ENCODE peak calls at places on chromosomes 6 and 20, in nine cellular contexts. B is fibroblast of mammary gland; E is hippocampal formation; X is activated T-cell treated with anti-CD3 and anti-CD28 coated beads, Interleukin-2, amount 50 U/mL, for 72 hours; H is iPS DF 6.9; V is activated B cell treated with CpG ODN at 0.5 μM for 24 hours; K is effector memory CD8-positive, alpha-beta T cell; W is MM.1S; N is NCI-H774. S is an unnamed sample.

GRCh38 chr20:61896058-61896961 is 169.4 kb downstream of the TAF4 start:
- DNase-seq in B (peak), E (peak), X (peak), H (no peak), V (no peak), K (peak), W (peak), N (peak), S (peak)

GRCh38 chr6:170205126-170205525 is 85.8 kb downstream of the DLL1 start:
- DNase-seq in B (no peak), E (no peak), X (no peak), H (no peak), V (no peak), K (no peak), W (no peak), N (no peak), S (no peak)

GRCh38 chr6:75893058-75893775 is 144.2 kb downstream of the MYO6 start:
- DNase-seq in B (peak), E (no peak), X (no peak), H (peak), V (no peak), K (no peak), W (peak), N (peak), S (peak)

GRCh38 chr6:14165091-14165490 is 47.5 kb downstream of the CD83 start:
- DNase-seq in B (peak), E (no peak), X (no peak), H (no peak), V (no peak), K (no peak), W (no peak), N (no peak), S (no peak)

GRCh38 chr6:11938285-11938890 is 73.7 kb upstream of the HIVEP1 start:
- DNase-seq in B (no peak), E (no peak), X (no peak), H (peak), V (no peak), K (no peak), W (no peak), N (no peak), S (no peak)

GRCh38 chr20:9689041-9689440 is 149.8 kb downstream of the PAK5 start:
- DNase-seq in B (no peak), E (no peak), X (no peak), H (no peak), V (no peak), K (no peak), W (no peak), N (no peak), S (no peak)

GRCh38 chr20:12113468-12114371 is 196.0 kb downstream of the BTBD3 start:
- DNase-seq in B (peak), E (peak), X (no peak), H (no peak), V (no peak), K (no peak), W (peak), N (no peak), S (peak)

GRCh38 chr6:164151161-164151728 is 736.7 kb downstream of the QKI start:
- DNase-seq in B (no peak), E (peak), X (no peak), H (no peak), V (no peak), K (no peak), W (no peak), N (peak), S (peak)

GRCh38 chr20:41046716-41047115 is 18.1 kb downstream of the TOP1 start:
- DNase-seq in B (peak), E (no peak), X (peak), H (no peak), V (no peak), K (no peak), W (no peak), N (no peak), S (peak)

GRCh38 chr6:4180653-4181255 is 45.4 kb upstream of the ECI2 start:
- DNase-seq in B (peak), E (no peak), X (no peak), H (no peak), V (no peak), K (no peak), W (no peak), N (no peak), S (no peak)

GRCh38 chr20:56166781-56167465 is 81.6 kb upstream of the MC3R start:
- DNase-seq in B (no peak), E (no peak), X (no peak), H (no peak), V (no peak), K (no peak), W (no peak), N (peak), S (no peak)

GRCh38 chr20:52972190-52972937 is at the start of gene TSHZ2:
- DNase-seq in B (peak), E (no peak), X (peak), H (no peak), V (no peak), K (no peak), W (peak), N (peak), S (no peak)

GRCh38 chr20:2663364-2663886 is 591 bp downstream of the IDH3B start:
- DNase-seq in B (no peak), E (no peak), X (no peak), H (no peak), V (no peak), K (no peak), W (no peak), N (no peak), S (no peak)

GRCh38 chr6:170035896-170036295 is 255.0 kb downstream of the DLL1 start:
- DNase-seq in B (no peak), E (no peak), X (no peak), H (no peak), V (no peak), K (no peak), W (no peak), N (no peak), S (no peak)

GRCh38 chr6:157198425-157199279 is 124.7 kb downstream of the TMEM242 start:
- DNase-seq in B (no peak), E (no peak), X (no peak), H (no peak), V (no peak), K (no peak), W (no peak), N (peak), S (no peak)

GRCh38 chr6:139250296-139251274 is 41.2 kb downstream of the TXLNB start:
- DNase-seq in B (peak), E (no peak), X (peak), H (peak), V (peak), K (peak), W (peak), N (peak), S (peak)

GRCh38 chr6:79813854-79814477 is 133.4 kb downstream of the ELOVL4 start:
- DNase-seq in B (peak), E (peak), X (peak), H (peak), V (peak), K (peak), W (peak), N (peak), S (peak)

GRCh38 chr6:53282741-53283140 is 66.0 kb downstream of the ELOVL5 start:
- DNase-seq in B (no peak), E (no peak), X (no peak), H (no peak), V (no peak), K (no peak), W (no peak), N (no peak), S (no peak)

GRCh38 chr20:57621426-57622200 is 1.4 kb upstream of the ZBP1 start:
- DNase-seq in B (no peak), E (no peak), X (no peak), H (no peak), V (no peak), K (no peak), W (no peak), N (no peak), S (no peak)

GRCh38 chr6:87214831-87215230 is 59.5 kb downstream of the ZNF292 start:
- DNase-seq in B (no peak), E (no peak), X (no peak), H (no peak), V (no peak), K (no peak), W (no peak), N (no peak), S (no peak)

GRCh38 chr6:103534107-103534506 is 1325.6 kb downstream of the HACE1 start:
- DNase-seq in B (no peak), E (no peak), X (no peak), H (no peak), V (no peak), K (no peak), W (no peak), N (no peak), S (no peak)

GRCh38 chr20:9928955-9929354 is 90.1 kb upstream of the PAK5 start:
- DNase-seq in B (no peak), E (no peak), X (no peak), H (no peak), V (no peak), K (no peak), W (no peak), N (no peak), S (no peak)

GRCh38 chr6:6820688-6821238 is 232.2 kb downstream of the LY86 start:
- DNase-seq in B (no peak), E (no peak), X (no peak), H (peak), V (no peak), K (no peak), W (no peak), N (peak), S (peak)

GRCh38 chr6:134318396-134319281 is 727 bp upstream of the SGK1 start:
- DNase-seq in B (no peak), E (no peak), X (no peak), H (no peak), V (no peak), K (no peak), W (no peak), N (no peak), S (no peak)

GRCh38 chr20:57381596-57382503 is 9.3 kb upstream of the RBM38 start:
- DNase-seq in B (peak), E (peak), X (peak), H (no peak), V (peak), K (peak), W (peak), N (peak), S (peak)

GRCh38 chr6:26268659-26269402 is 96.2 kb upstream of the BTN3A2 start:
- DNase-seq in B (peak), E (no peak), X (peak), H (no peak), V (no peak), K (no peak), W (no peak), N (peak), S (peak)

GRCh38 chr20:1199981-1200380 is 3.3 kb upstream of the C20orf202 start:
- DNase-seq in B (no peak), E (no peak), X (no peak), H (no peak), V (no peak), K (no peak), W (peak), N (no peak), S (no peak)

GRCh38 chr20:53940356-53940694 is 130.1 kb downstream of the BCAS1 start:
- DNase-seq in B (no peak), E (no peak), X (no peak), H (no peak), V (no peak), K (no peak), W (no peak), N (no peak), S (no peak)